ENCODE peak calls at places on chromosomes 3 and 15, in four cellular contexts. M is stimulated activated CD4-positive, alpha-beta T cell treated with anti-CD3 and anti-CD28 coated beads, Interleukin-12 subunit alpha, Interleukin-12 subunit beta, amount 100 ng/mL, for 4 hours; J is A549; A is NCI-H345. R is an unnamed sample.

GRCh38 chr3:127829537-127829936 is 7.2 kb upstream of the MGLL start:
- DNase-seq in A (no peak), J (no peak), M (no peak), R (peak)

GRCh38 chr3:49841806-49842205 is 14.6 kb downstream of the TRAIP start:
- DNase-seq in J (no peak), A (no peak), M (no peak), R (no peak)

GRCh38 chr3:156728267-156728985 is 54.0 kb downstream of the TIPARP start:
- DNase-seq in A (peak), M (no peak), J (peak), R (no peak)

GRCh38 chr3:120177151-120177550 is 82.9 kb upstream of the GSK3B start:
- DNase-seq in J (peak), M (no peak), A (no peak), R (no peak)

GRCh38 chr15:40053234-40054055 is 14.5 kb upstream of the SRP14 start:
- DNase-seq in M (no peak), A (no peak), J (no peak), R (no peak)

GRCh38 chr15:88930579-88930978 is 17.4 kb upstream of the MFGE8 start:
- DNase-seq in J (no peak), M (no peak), A (no peak), R (no peak)

GRCh38 chr3:18843188-18843587 is 305.1 kb upstream of the KCNH8 start:
- DNase-seq in M (no peak), A (no peak), J (no peak), R (no peak)

GRCh38 chr3:10557783-10558373 is 52.5 kb upstream of the ATP2B2 start:
- DNase-seq in J (peak), A (no peak), M (no peak), R (no peak)

GRCh38 chr3:124374583-124374982 is 355.7 kb upstream of the UMPS start:
- DNase-seq in M (no peak), A (no peak), J (no peak), R (no peak)

GRCh38 chr3:136891934-136892855 is 30.2 kb downstream of the NCK1 start:
- DNase-seq in A (no peak), J (no peak), M (no peak), R (no peak)

GRCh38 chr3:195188530-195188917 is 82.4 kb downstream of the XXYLT1 start:
- DNase-seq in A (no peak), M (no peak), J (no peak), R (no peak)

GRCh38 chr15:50137330-50137761 is 18.3 kb upstream of the ATP8B4 start:
- DNase-seq in J (peak), M (peak), A (no peak), R (no peak)

GRCh38 chr3:152524198-152525140 is 255.7 kb downstream of the MBNL1 start:
- DNase-seq in A (peak), J (peak), M (no peak), R (peak)

GRCh38 chr3:81554805-81555204 is 206.6 kb downstream of the GBE1 start:
- DNase-seq in J (no peak), M (no peak), A (no peak), R (no peak)

GRCh38 chr15:77502379-77503095 is 81.8 kb downstream of the HMG20A start:
- DNase-seq in J (no peak), M (no peak), A (no peak), R (no peak)

GRCh38 chr3:185069583-185070030 is 83.3 kb downstream of the C3orf70 start:
- DNase-seq in A (no peak), J (no peak), M (no peak), R (peak)

GRCh38 chr15:77243146-77243545 is 172.2 kb upstream of the TSPAN3 start:
- DNase-seq in A (no peak), M (no peak), J (peak), R (no peak)

GRCh38 chr3:119294889-119295769 is 946 bp downstream of the ARHGAP31 start:
- DNase-seq in J (peak), M (peak), A (no peak), R (peak)

GRCh38 chr15:40483919-40484318 is 13.1 kb downstream of the CHST14 start:
- DNase-seq in M (no peak), A (no peak), J (no peak), R (no peak)

GRCh38 chr15:77370580-77370979 is 49.3 kb downstream of the PEAK1 start:
- DNase-seq in J (no peak), M (no peak), A (no peak), R (no peak)

GRCh38 chr3:37114251-37115145 is 59.9 kb downstream of the LRRFIP2 start:
- DNase-seq in M (no peak), A (no peak), J (no peak), R (no peak)

GRCh38 chr3:54042259-54042823 is 80.0 kb upstream of the CACNA2D3 start:
- DNase-seq in A (no peak), J (no peak), M (no peak), R (no peak)

GRCh38 chr15:69395991-69396390 is 18.2 kb upstream of the KIF23 start:
- DNase-seq in M (no peak), J (no peak), A (no peak), R (no peak)

GRCh38 chr3:79419222-79419621 is 348.6 kb downstream of the ROBO1 start:
- DNase-seq in J (no peak), M (no peak), A (no peak), R (no peak)

GRCh38 chr3:179149239-179149887 is 1.2 kb downstream of the PIK3CA start:
- DNase-seq in M (peak), J (peak), A (peak), R (peak)

GRCh38 chr3:191762323-191762960 is 301.5 kb downstream of the PYDC2 start:
- DNase-seq in M (no peak), A (no peak), J (peak), R (no peak)

GRCh38 chr15:41535529-41535928 is 8.5 kb downstream of the RPAP1 start:
- DNase-seq in M (no peak), A (no peak), J (no peak), R (no peak)

GRCh38 chr3:126259411-126260391 is 79.3 kb upstream of the ALDH1L1 start:
- DNase-seq in A (no peak), M (no peak), J (peak), R (peak)

GRCh38 chr3:50147016-50147415 is 8.1 kb upstream of the SEMA3F start:
- DNase-seq in J (no peak), M (no peak), A (no peak), R (no peak)

GRCh38 chr3:111610189-111610588 is 15.0 kb upstream of the ZBED2 start:
- DNase-seq in M (no peak), J (no peak), A (no peak), R (peak)

GRCh38 chr15:74378853-74379252 is 11.4 kb upstream of the CYP11A1 start:
- DNase-seq in J (peak), M (peak), A (no peak), R (no peak)

GRCh38 chr3:172467170-172467824 is 19.0 kb upstream of the GHSR start:
- DNase-seq in M (no peak), J (peak), A (no peak), R (no peak)

GRCh38 chr3:111998661-111999641 is at the start of gene TAGLN3:
- DNase-seq in A (peak), J (no peak), M (no peak), R (no peak)

GRCh38 chr15:75649848-75650247 is 2.1 kb downstream of the SNX33 start:
- DNase-seq in J (no peak), M (no peak), A (no peak), R (no peak)

GRCh38 chr15:58378241-58379085 is 53.3 kb upstream of the LIPC start:
- DNase-seq in J (no peak), A (no peak), M (no peak), R (no peak)

GRCh38 chr15:58830556-58830955 is 59.5 kb downstream of the MINDY2 start:
- DNase-seq in J (no peak), M (no peak), A (no peak), R (no peak)

GRCh38 chr15:74432968-74433591 is 678 bp downstream of the SEMA7A start:
- DNase-seq in M (no peak), J (no peak), A (no peak), R (peak)

GRCh38 chr15:60798821-60799220 is 319.9 kb upstream of the ICE2 start:
- DNase-seq in A (no peak), J (no peak), M (no peak), R (no peak)